ENCODE peak calls at places on chromosome 21, in six cellular contexts. K, E, V, M, Y and X are unnamed samples.

GRCh38 chr21:46108827-46109226 is 10.9 kb downstream of the COL6A2 start:
- DNase-seq in V (no peak), E (no peak), M (no peak), K (no peak), Y (no peak), X (peak)

GRCh38 chr21:37675202-37675801 is 241.0 kb downstream of the KCNJ6 start:
- DNase-seq in K (peak), E (no peak), M (no peak), V (peak), Y (peak), X (peak)

GRCh38 chr21:45386336-45386727 is 18.6 kb upstream of the COL18A1 start:
- DNase-seq in K (no peak), V (no peak), E (no peak), Y (no peak), M (no peak), X (no peak)

GRCh38 chr21:36319767-36320420 is at the start of gene MORC3:
- DNase-seq in E (peak), M (peak), V (peak), Y (peak), K (peak), X (peak)

GRCh38 chr21:20343186-20343585 is 655.0 kb upstream of the NCAM2 start:
- DNase-seq in V (no peak), M (no peak), Y (no peak), K (no peak), E (no peak), X (no peak)

GRCh38 chr21:46319192-46319591 is 4.5 kb downstream of the C21orf58 start:
- DNase-seq in K (no peak), M (no peak), E (no peak), V (no peak), Y (no peak), X (no peak)

GRCh38 chr21:37370152-37371040 is 3.8 kb downstream of the DYRK1A start:
- DNase-seq in Y (peak), V (no peak), K (peak), M (no peak), E (peak), X (no peak)

GRCh38 chr21:46325073-46325912 is 1.3 kb downstream of the PCNT start:
- DNase-seq in Y (peak), K (peak), M (no peak), E (peak), V (peak), X (peak)

GRCh38 chr21:35840197-35840799 is 220.0 kb downstream of the SETD4 start:
- DNase-seq in Y (peak), E (peak), M (peak), V (peak), K (peak), X (peak)

GRCh38 chr21:29078884-29079765 is 5.7 kb upstream of the CCT8 start:
- DNase-seq in M (no peak), V (no peak), E (no peak), Y (no peak), K (no peak), X (no peak)

GRCh38 chr21:44932366-44933181 is 7.3 kb upstream of the SLX9 start:
- DNase-seq in Y (peak), M (no peak), E (no peak), V (no peak), K (no peak), X (peak)

GRCh38 chr21:21232320-21232719 is 234.1 kb downstream of the NCAM2 start:
- DNase-seq in Y (no peak), K (peak), M (peak), V (no peak), E (peak), X (no peak)

GRCh38 chr21:19810779-19811178 is 1187.4 kb upstream of the NCAM2 start:
- DNase-seq in K (no peak), Y (no peak), E (no peak), M (no peak), V (no peak), X (no peak)

GRCh38 chr21:26965091-26965566 is 1.8 kb downstream of the ADAMTS5 start:
- DNase-seq in Y (peak), V (peak), M (no peak), E (no peak), K (no peak), X (no peak)

GRCh38 chr21:26385721-26386120 is 187.4 kb downstream of the CYYR1 start:
- DNase-seq in Y (no peak), E (no peak), V (no peak), K (no peak), M (no peak), X (no peak)

GRCh38 chr21:38506606-38507331 is 8.5 kb upstream of the ERG start:
- DNase-seq in E (no peak), K (no peak), M (no peak), Y (no peak), V (no peak), X (no peak)

GRCh38 chr21:16330340-16331319 is 600.8 kb downstream of the USP25 start:
- DNase-seq in M (peak), V (no peak), E (peak), K (peak), Y (peak), X (no peak)

GRCh38 chr21:18249542-18250152 is 5.0 kb downstream of the CHODL start:
- DNase-seq in V (no peak), K (no peak), M (no peak), Y (no peak), E (no peak), X (no peak)
- TF ChIP-seq CTCF in V (no peak), K (no peak), M (no peak), Y (no peak), E (no peak), X (no peak)

DNA sequence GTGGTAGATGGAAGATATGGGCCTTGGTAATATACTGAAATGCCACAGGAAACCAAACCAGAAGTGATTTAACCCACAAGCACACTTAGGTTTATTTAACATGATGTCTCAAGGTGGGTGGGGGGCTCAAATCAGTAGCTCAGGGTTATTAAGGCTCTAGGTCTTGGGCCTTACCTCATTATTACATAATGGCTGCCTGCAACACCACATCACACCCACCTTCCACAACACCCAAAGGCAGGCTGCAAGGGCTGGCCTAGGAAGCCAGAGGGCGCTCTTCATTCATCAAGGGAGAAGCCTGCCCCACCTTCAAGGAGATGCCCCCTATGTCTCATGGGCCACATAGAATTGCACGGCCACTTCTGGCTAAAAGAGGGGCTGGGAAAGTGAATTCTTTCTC is 6.0 kb downstream of the TFF1 start:
- DNase-seq in M (no peak), V (no peak), Y (no peak), E (no peak), K (no peak), X (no peak)
- TF ChIP-seq CTCF in M (no peak), V (no peak), Y (no peak), E (peak), K (no peak), X (no peak)

DNA sequence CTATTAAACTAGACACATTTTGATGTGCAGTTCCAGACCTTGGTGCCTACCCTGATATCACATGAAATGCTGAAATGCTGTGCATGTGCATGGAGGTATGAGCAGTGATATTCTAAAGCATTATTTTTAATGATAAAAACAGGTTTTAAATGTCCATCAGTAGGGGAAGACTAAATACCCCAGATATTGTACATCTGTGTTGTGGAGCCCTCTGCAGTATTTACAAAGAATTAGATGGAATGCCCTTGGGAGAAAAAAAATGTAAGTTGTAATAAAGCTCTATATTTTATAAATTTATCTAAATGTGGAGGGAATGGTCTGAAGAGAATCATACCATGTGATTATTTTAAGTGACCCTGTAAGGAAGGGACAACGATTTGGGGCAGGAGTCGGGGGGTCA is 39.1 kb upstream of the IGSF5 start:
- DNase-seq in Y (no peak), V (no peak), M (no peak), E (peak), K (peak), X (no peak)
- TF ChIP-seq CTCF in Y (no peak), V (no peak), M (peak), E (peak), K (peak), X (no peak)

GRCh38 chr21:41767606-41768370 is 936 bp upstream of the RIPK4 start:
- DNase-seq in K (peak), Y (no peak), M (no peak), V (no peak), E (peak), X (no peak)

GRCh38 chr21:41766051-41766882 is 585 bp downstream of the RIPK4 start:
- DNase-seq in M (no peak), E (no peak), V (no peak), Y (no peak), K (no peak), X (no peak)

GRCh38 chr21:41768371-41769042 is 1.7 kb upstream of the RIPK4 start:
- DNase-seq in E (peak), Y (no peak), M (no peak), K (peak), V (peak), X (no peak)

GRCh38 chr21:41765393-41765950 is 1.4 kb downstream of the RIPK4 start:
- DNase-seq in K (no peak), Y (no peak), M (no peak), E (no peak), V (no peak), X (no peak)

DNA sequence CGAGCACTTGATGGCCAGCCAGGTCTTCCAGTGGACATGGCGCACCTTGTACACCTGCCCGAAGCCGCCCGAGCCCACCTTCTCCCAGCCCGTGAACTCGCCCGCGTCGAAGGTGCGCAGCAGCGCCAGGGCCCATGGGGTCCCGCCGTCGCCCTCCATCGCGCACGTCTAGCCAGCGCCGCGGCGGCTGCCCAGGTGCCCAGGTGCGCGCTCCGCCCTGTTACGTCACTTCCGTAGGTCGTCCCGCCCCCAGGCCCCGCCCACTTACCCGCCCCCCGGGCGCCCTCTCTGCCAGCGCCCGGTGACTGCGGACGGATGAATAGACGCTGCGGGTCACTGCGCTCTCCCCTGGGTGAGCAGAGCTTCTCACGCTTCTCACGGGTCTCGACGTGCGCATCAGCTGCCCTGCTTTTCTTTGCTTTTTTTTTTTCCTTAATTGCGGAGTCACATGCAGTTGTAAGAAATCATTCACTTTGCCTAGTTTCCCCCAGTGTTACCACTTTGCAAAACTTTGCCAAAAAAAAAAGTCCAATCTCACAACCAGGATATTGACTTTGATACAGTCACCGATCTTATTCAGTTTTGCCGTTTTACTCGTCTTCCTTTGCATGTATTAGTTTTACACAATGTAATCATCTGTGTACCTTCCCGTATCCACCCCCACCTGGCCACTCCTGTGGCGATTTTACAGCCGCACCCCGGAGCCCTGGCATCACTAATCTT is at the start of gene RIPK4:
- DNase-seq in V (peak), E (peak), K (peak), Y (peak), M (no peak), X (no peak)
- TF ChIP-seq CTCF in V (no peak), E (no peak), K (no peak), Y (no peak), M (no peak), X (no peak)

GRCh38 chr21:42107177-42107880 is 36.2 kb downstream of the UMODL1 start:
- DNase-seq in M (no peak), K (no peak), Y (no peak), E (no peak), V (no peak), X (no peak)

GRCh38 chr21:42106425-42106824 is 35.3 kb downstream of the UMODL1 start:
- DNase-seq in K (no peak), M (no peak), E (no peak), Y (no peak), V (no peak), X (no peak)

GRCh38 chr21:42105916-42106315 is 34.8 kb downstream of the UMODL1 start:
- DNase-seq in M (no peak), Y (no peak), K (no peak), V (no peak), E (no peak), X (no peak)

GRCh38 chr21:42103843-42104242 is 32.7 kb downstream of the UMODL1 start:
- DNase-seq in E (no peak), V (no peak), K (no peak), M (no peak), Y (no peak), X (no peak)

GRCh38 chr21:42105476-42105875 is 34.4 kb downstream of the UMODL1 start:
- DNase-seq in E (no peak), Y (no peak), M (no peak), K (no peak), V (no peak), X (no peak)
- TF ChIP-seq CTCF in E (no peak), Y (no peak), M (no peak), K (no peak), V (no peak), X (no peak)

GRCh38 chr21:34302496-34302895 is 61.3 kb upstream of the KCNE2 start:
- DNase-seq in V (no peak), Y (no peak), M (no peak), E (peak), K (peak), X (no peak)

GRCh38 chr21:34298797-34299539 is 64.8 kb upstream of the KCNE2 start:
- DNase-seq in E (no peak), V (no peak), Y (no peak), K (no peak), M (no peak), X (no peak)

DNA sequence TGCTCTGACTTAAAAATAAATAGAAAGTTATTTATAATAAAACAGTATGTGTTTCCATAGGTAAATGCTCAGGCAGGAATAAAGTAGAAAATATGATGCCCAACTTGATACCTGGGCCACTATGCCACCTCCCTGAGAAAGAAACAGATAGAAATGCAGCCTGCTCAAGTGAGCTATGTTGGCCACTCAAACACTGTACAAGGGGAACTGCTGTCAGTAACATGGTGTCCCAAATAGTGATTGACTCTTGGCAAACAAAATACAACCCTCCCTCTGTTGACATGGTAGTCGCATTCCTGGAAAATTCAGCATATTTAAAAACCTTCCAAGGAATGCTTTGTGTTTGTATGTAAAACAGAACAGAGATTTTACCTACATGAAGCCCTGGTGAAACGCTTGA is 66.9 kb upstream of the KCNE2 start:
- DNase-seq in E (no peak), K (no peak), V (no peak), M (no peak), Y (no peak), X (no peak)
- TF ChIP-seq CTCF in E (no peak), K (no peak), V (no peak), M (no peak), Y (no peak), X (no peak)

DNA sequence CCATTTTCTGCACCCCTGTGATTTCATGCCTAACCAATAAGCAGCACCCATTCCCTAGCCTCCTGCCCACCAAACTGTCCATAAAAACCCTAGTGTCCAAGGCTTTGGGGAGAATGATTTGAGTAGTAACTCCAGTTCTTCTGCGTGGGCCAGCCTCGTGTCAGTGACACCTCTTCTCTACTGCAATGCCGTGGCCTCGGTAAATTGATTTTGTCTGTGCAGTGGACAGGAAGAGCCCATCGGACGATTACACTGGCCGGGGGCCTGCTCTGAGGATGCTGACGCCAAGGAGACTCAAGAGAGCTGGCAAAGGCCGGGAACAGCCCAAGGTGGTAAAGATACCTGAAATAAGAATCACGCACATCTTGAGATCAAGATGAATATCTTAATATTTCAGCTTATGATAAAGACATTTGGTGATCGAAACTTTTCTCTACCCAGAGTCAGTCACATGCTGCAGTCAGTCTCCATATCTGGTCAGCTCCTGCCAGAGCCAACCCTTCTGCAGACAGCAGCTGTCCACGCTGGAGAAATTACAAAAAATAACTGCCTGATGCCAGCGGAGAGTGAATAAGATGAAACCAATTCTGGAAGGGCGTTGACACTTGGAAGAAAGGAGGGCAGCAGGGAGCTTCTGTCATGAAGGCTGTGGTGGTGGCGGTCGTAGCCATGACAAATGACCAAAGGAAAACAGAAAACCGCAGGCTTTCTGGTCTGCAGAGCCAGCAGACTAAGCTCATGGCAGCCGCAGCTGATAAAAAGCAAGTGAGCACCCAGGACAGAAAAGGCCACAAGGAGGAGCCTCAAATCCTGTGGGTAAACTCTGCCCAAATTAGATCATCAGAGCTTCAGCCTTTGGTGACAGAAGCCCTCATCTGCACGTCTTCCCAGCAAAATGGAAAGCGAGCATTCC is 29.1 kb downstream of the RSPH1 start:
- DNase-seq in M (no peak), E (no peak), Y (peak), V (no peak), K (peak), X (no peak)
- TF ChIP-seq CTCF in M (no peak), E (peak), Y (peak), V (no peak), K (no peak), X (no peak)